ENCODE peak calls at places on chromosomes 7 and 10, in ten cellular contexts. E is anterior cingulate cortex; C is lower lobe of right lung; Z is NCI-H69; X is non-pigmented ciliary epithelial cell; I is activated CD4-positive, alpha-beta T cell treated with anti-CD3 and anti-CD28 coated beads, Interleukin-2, amount 50 U/mL, for 48 hours; D is T-helper 1 cell; Y is heart right ventricle; N is CD4-positive, alpha-beta T cell; A is hypothalamus. S is an unnamed sample.

GRCh38 chr7:340200-340937 is 50.4 kb downstream of the FOXL3 start:
- DNase-seq in D (no peak), N (no peak), A (no peak), I (no peak), Z (no peak), E (no peak), Y (peak), X (no peak), C (no peak), S (no peak)

GRCh38 chr7:20958474-20958873 is 171.8 kb upstream of the SP8 start:
- DNase-seq in Z (no peak), D (no peak), N (no peak), C (no peak), A (no peak), I (no peak), X (no peak), E (no peak), Y (no peak), S (no peak)

GRCh38 chr10:100303724-100304319 is 17.3 kb upstream of the BLOC1S2 start:
- DNase-seq in X (no peak), D (no peak), E (no peak), N (no peak), Y (no peak), C (no peak), I (no peak), Z (peak), A (no peak), S (no peak)

GRCh38 chr7:112383671-112384417 is 66.4 kb upstream of the IFRD1 start:
- DNase-seq in I (no peak), Y (no peak), X (no peak), D (no peak), Z (peak), E (no peak), C (no peak), A (no peak), N (no peak), S (no peak)

GRCh38 chr7:16345979-16346958 is 75.1 kb downstream of the CRPPA start:
- DNase-seq in I (no peak), E (no peak), Y (no peak), A (no peak), D (no peak), Z (no peak), X (peak), N (no peak), C (no peak), S (no peak)

GRCh38 chr7:49398730-49399129 is 374.7 kb upstream of the VWC2 start:
- DNase-seq in Z (no peak), Y (no peak), A (no peak), E (no peak), C (no peak), N (no peak), X (peak), I (no peak), D (no peak), S (no peak)

GRCh38 chr10:94104316-94105060 is 110.8 kb downstream of the PLCE1 start:
- DNase-seq in Z (no peak), E (no peak), A (no peak), Y (no peak), C (no peak), D (no peak), X (no peak), N (no peak), I (no peak), S (no peak)

GRCh38 chr10:93342346-93342745 is 139.8 kb downstream of the MYOF start:
- DNase-seq in D (no peak), I (no peak), N (no peak), A (no peak), X (no peak), Y (no peak), E (no peak), Z (no peak), C (no peak), S (no peak)

GRCh38 chr7:50595538-50596102 is 30.4 kb upstream of the DDC start:
- DNase-seq in Z (peak), Y (no peak), I (no peak), D (no peak), N (no peak), X (peak), E (peak), A (peak), C (no peak), S (no peak)

GRCh38 chr7:54932818-54933543 is 85.8 kb upstream of the EGFR start:
- DNase-seq in E (peak), I (no peak), X (peak), C (peak), N (no peak), D (no peak), Z (peak), Y (peak), A (peak), S (no peak)

GRCh38 chr7:47091141-47091540 is 490.8 kb downstream of the TNS3 start:
- DNase-seq in D (no peak), C (no peak), Y (no peak), A (no peak), I (no peak), X (peak), E (no peak), N (no peak), Z (no peak), S (no peak)

GRCh38 chr7:44650772-44651171 is 44.3 kb downstream of the OGDH start:
- DNase-seq in I (no peak), A (no peak), C (no peak), E (no peak), X (no peak), D (no peak), Z (peak), N (no peak), Y (no peak), S (peak)

GRCh38 chr7:103129702-103130557 is 19.0 kb downstream of the NAPEPLD start:
- DNase-seq in X (no peak), N (no peak), D (no peak), Y (no peak), C (no peak), Z (no peak), A (no peak), E (no peak), I (no peak), S (no peak)

GRCh38 chr10:114566064-114566463 is 92.0 kb downstream of the ABLIM1 start:
- DNase-seq in N (no peak), C (no peak), E (no peak), Z (no peak), X (no peak), A (no peak), D (no peak), I (no peak), Y (no peak), S (no peak)

GRCh38 chr7:41029072-41029492 is 673.8 kb downstream of the INHBA start:
- DNase-seq in E (no peak), N (no peak), D (no peak), I (no peak), C (no peak), X (peak), Y (no peak), Z (peak), A (no peak), S (no peak)

GRCh38 chr7:80210400-80210799 is 75.8 kb downstream of the GNAI1 start:
- DNase-seq in Z (peak), I (no peak), E (no peak), X (no peak), Y (no peak), C (no peak), N (no peak), D (no peak), A (no peak), S (no peak)

GRCh38 chr10:125190961-125191360 is 30.6 kb upstream of the CTBP2 start:
- DNase-seq in Z (no peak), A (peak), D (no peak), X (no peak), N (no peak), C (no peak), I (no peak), E (peak), Y (no peak), S (no peak)

GRCh38 chr10:71888623-71889387 is 37.8 kb upstream of the PSAP start:
- DNase-seq in X (peak), D (no peak), E (peak), A (peak), N (peak), Y (peak), Z (peak), I (peak), C (peak), S (peak)

GRCh38 chr10:51397695-51398094 is 301.7 kb downstream of the CSTF2T start:
- DNase-seq in X (peak), Y (peak), C (no peak), Z (peak), D (no peak), N (no peak), E (no peak), I (no peak), A (peak), S (no peak)

GRCh38 chr7:105353752-105354328 is 34.9 kb downstream of the SRPK2 start:
- DNase-seq in E (no peak), Z (peak), X (no peak), Y (peak), D (no peak), A (no peak), N (no peak), I (no peak), C (peak), S (no peak)

GRCh38 chr7:42914009-42914725 is 2.3 kb upstream of the C7orf25 start:
- DNase-seq in D (no peak), Z (no peak), Y (no peak), N (no peak), I (no peak), A (no peak), X (no peak), C (no peak), E (no peak), S (no peak)